ENCODE peak calls at places on chromosomes 12 and 14, in six cellular contexts. O is fibroblast of the conjunctiva; D is stimulated activated CD4-positive, alpha-beta T cell treated with anti-CD3 and anti-CD28 coated beads, TNF-alpha, amount 100 ng/mL, for 48 hours; G is NCI-H524; Y is frontal cortex; J is T-helper 2 cell. W is an unnamed sample.

GRCh38 chr14:86420131-86420530 is 890.2 kb downstream of the FLRT2 start:
- DNase-seq in G (no peak), D (no peak), J (no peak), Y (no peak), O (no peak), W (no peak)

GRCh38 chr14:30194769-30195168 is 267.1 kb upstream of the PRKD1 start:
- DNase-seq in G (no peak), Y (no peak), D (no peak), J (no peak), O (peak; percentile 69), W (no peak)

GRCh38 chr14:99910337-99911268 is 117.4 kb downstream of the EML1 start:
- DNase-seq in J (no peak), G (peak; percentile 76), D (no peak), Y (no peak), O (peak; percentile 67), W (peak; percentile 72)

GRCh38 chr14:89697281-89698060 is 257.1 kb downstream of the EFCAB11 start:
- DNase-seq in G (no peak), O (no peak), Y (no peak), J (no peak), D (no peak), W (no peak)

GRCh38 chr12:94057262-94058151 is 90.9 kb upstream of the PLXNC1 start:
- DNase-seq in Y (no peak), J (no peak), D (no peak), G (no peak), O (no peak), W (no peak)

GRCh38 chr12:39685854-39686608 is 66.4 kb upstream of the ABCD2 start:
- DNase-seq in D (no peak), J (no peak), Y (no peak), G (no peak), O (no peak), W (no peak)

GRCh38 chr14:99268776-99269510 is 3.1 kb downstream of the BCL11B start:
- DNase-seq in O (no peak), Y (no peak), J (no peak), G (peak; percentile 70), D (no peak), W (no peak)

GRCh38 chr14:51473808-51474207 is 177.9 kb upstream of the FRMD6 start:
- DNase-seq in O (no peak), J (no peak), D (no peak), Y (no peak), G (no peak), W (no peak)

GRCh38 chr12:116145451-116145850 is 132.0 kb downstream of the MED13L start:
- DNase-seq in G (no peak), J (no peak), O (no peak), Y (no peak), D (no peak), W (no peak)

GRCh38 chr12:3556716-3557115 is 65.7 kb downstream of the PRMT8 start:
- DNase-seq in Y (no peak), O (no peak), G (no peak), D (no peak), J (no peak), W (no peak)

GRCh38 chr14:61925043-61925442 is 162.8 kb downstream of the SNAPC1 start:
- DNase-seq in O (no peak), D (no peak), J (no peak), G (peak; percentile 87), Y (no peak), W (no peak)

GRCh38 chr12:125971981-125972380 is 906.7 kb downstream of the AACS start:
- DNase-seq in J (no peak), O (no peak), Y (no peak), D (no peak), G (no peak), W (no peak)

GRCh38 chr14:64649383-64649998 is 54.7 kb upstream of the PLEKHG3 start:
- DNase-seq in J (no peak), G (no peak), D (no peak), O (no peak), Y (no peak), W (no peak)

GRCh38 chr14:69876848-69877306 is 2.3 kb upstream of the SMOC1 start:
- DNase-seq in D (no peak), J (no peak), Y (no peak), O (no peak), G (no peak), W (no peak)

GRCh38 chr12:3380200-3381020 is 110.6 kb upstream of the PRMT8 start:
- DNase-seq in Y (no peak), O (no peak), G (no peak), D (no peak), J (no peak), W (no peak)

GRCh38 chr14:105926415-105927093 is 400.2 kb downstream of the TMEM121 start:
- DNase-seq in G (no peak), D (no peak), O (no peak), J (no peak), Y (no peak), W (no peak)

GRCh38 chr14:24285351-24285750 is 14.0 kb upstream of the RABGGTA start:
- DNase-seq in J (no peak), D (no peak), O (no peak), Y (no peak), G (no peak), W (no peak)

GRCh38 chr14:56962431-56962830 is 152.2 kb upstream of the OTX2 start:
- DNase-seq in J (no peak), G (no peak), Y (no peak), O (no peak), D (no peak), W (no peak)

GRCh38 chr12:3158851-3159465 is 81.8 kb downstream of the TSPAN9 start:
- DNase-seq in D (no peak), Y (no peak), J (no peak), O (no peak), G (peak; percentile 51), W (peak; percentile 75)

GRCh38 chr14:94498215-94498614 is 11.1 kb downstream of the SERPINA12 start:
- DNase-seq in O (no peak), J (no peak), G (no peak), D (no peak), Y (no peak), W (no peak)